ENCODE peak calls at places on chromosomes 5 and 9, in ten cellular contexts. C is fibroblast of the aortic adventitia, Q is GM20000, U is neural crest cell, K is NB4, L is B cell, J is BJ, O is upper lobe of left lung, V is AG09319, F is AG10803. X is an unnamed sample.
A peak's percentile ranks its signal among the peaks of the same experiment; 100 is the strongest.

GRCh38 chr5:32942225-32942989 is 231.3 kb downstream of the NPR3 start:
- DNase-seq in F (no peak), Q (peak; percentile 22), C (peak; percentile 9), O (no peak), J (no peak), K (peak; percentile 59), V (no peak), U (no peak), L (no peak), X (peak; percentile 26)

GRCh38 chr5:108762660-108763059 is 15.0 kb downstream of the FER start:
- DNase-seq in C (no peak), F (no peak), V (no peak), L (no peak), J (no peak), U (no peak), Q (no peak), K (no peak), O (no peak), X (no peak)

GRCh38 chr9:81798606-81799005 is 109.3 kb upstream of the TLE1 start:
- DNase-seq in U (no peak), F (no peak), L (no peak), J (no peak), Q (no peak), O (no peak), C (peak; percentile 63), K (no peak), V (no peak), X (no peak)

GRCh38 chr5:76341935-76342334 is 61.1 kb upstream of the IQGAP2 start:
- DNase-seq in V (no peak), L (no peak), F (no peak), J (no peak), C (no peak), K (peak; percentile 79), U (no peak), O (peak; percentile 29), Q (no peak), X (no peak)

GRCh38 chr9:95341262-95342011 is 23.9 kb upstream of the FANCC start:
- DNase-seq in Q (no peak), L (no peak), V (no peak), O (no peak), C (peak; percentile 49), F (peak; percentile 35), U (no peak), K (no peak), J (no peak), X (no peak)

GRCh38 chr9:111038336-111039202 is at the start of gene LPAR1:
- DNase-seq in L (no peak), K (no peak), V (no peak), J (no peak), U (peak; percentile 52), O (peak; percentile 27), Q (no peak), F (peak; percentile 62), C (peak; percentile 68), X (no peak)

GRCh38 chr5:116137544-116138378 is 52.9 kb downstream of the COMMD10 start:
- DNase-seq in Q (peak; percentile 25), K (peak; percentile 59), O (no peak), U (peak; percentile 2), C (peak; percentile 78), F (peak; percentile 56), L (no peak), V (peak; percentile 16), J (no peak), X (peak; percentile 16)

GRCh38 chr5:72108200-72109050 is 1.1 kb downstream of the MAP1B start:
- DNase-seq in K (peak; percentile 56), O (peak; percentile 30), U (peak; percentile 70), V (no peak), Q (peak; percentile 56), J (no peak), L (no peak), F (peak; percentile 60), C (peak; percentile 67), X (no peak)

GRCh38 chr9:118637681-118638080 is 731.6 kb downstream of the BRINP1 start:
- DNase-seq in J (no peak), F (no peak), K (no peak), L (no peak), C (no peak), O (no peak), V (no peak), Q (no peak), U (no peak), X (no peak)

GRCh38 chr9:118630079-118630478 is 739.2 kb downstream of the BRINP1 start:
- DNase-seq in V (no peak), K (no peak), C (no peak), J (no peak), U (no peak), L (no peak), Q (no peak), F (no peak), O (no peak), X (no peak)

GRCh38 chr9:118635416-118635815 is 733.8 kb downstream of the BRINP1 start:
- DNase-seq in C (no peak), O (no peak), K (no peak), U (no peak), F (peak; percentile 21), V (no peak), Q (no peak), J (no peak), L (no peak), X (no peak)

GRCh38 chr9:118630931-118631595 is 738.2 kb downstream of the BRINP1 start:
- DNase-seq in F (no peak), Q (no peak), J (no peak), V (no peak), C (no peak), U (no peak), K (no peak), O (no peak), L (no peak), X (no peak)

GRCh38 chr9:118631956-118632355 is 737.3 kb downstream of the BRINP1 start:
- DNase-seq in C (no peak), O (no peak), V (no peak), F (no peak), K (no peak), Q (no peak), U (no peak), L (no peak), J (no peak), X (no peak)
- TF ChIP-seq CTCF in C (no peak), O (no peak), V (no peak), F (no peak), K (no peak), Q (no peak), U (no peak), L (no peak), J (no peak), X (no peak)

GRCh38 chr5:158942217-158942616 is 157.5 kb downstream of the EBF1 start:
- DNase-seq in L (no peak), O (no peak), U (no peak), K (no peak), F (no peak), Q (no peak), J (no peak), C (no peak), V (no peak), X (no peak)

GRCh38 chr5:158947831-158948230 is 151.9 kb downstream of the EBF1 start:
- DNase-seq in U (no peak), O (no peak), C (peak; percentile 41), F (peak; percentile 39), Q (no peak), J (no peak), V (no peak), L (no peak), K (no peak), X (no peak)

GRCh38 chr5:158943057-158943456 is 156.7 kb downstream of the EBF1 start:
- DNase-seq in F (peak; percentile 84), O (no peak), K (no peak), L (no peak), J (peak; percentile 53), C (peak; percentile 91), V (peak; percentile 30), U (no peak), Q (peak; percentile 23), X (no peak)

GRCh38 chr5:158940977-158941376 is 158.7 kb downstream of the EBF1 start:
- DNase-seq in O (no peak), K (no peak), U (no peak), C (no peak), F (no peak), J (no peak), V (no peak), Q (no peak), L (no peak), X (no peak)

GRCh38 chr5:158943569-158943968 is 156.1 kb downstream of the EBF1 start:
- DNase-seq in C (no peak), U (no peak), O (no peak), L (no peak), J (no peak), Q (no peak), K (no peak), F (no peak), V (no peak), X (no peak)
- TF ChIP-seq CTCF in C (no peak), U (no peak), O (no peak), L (no peak), J (no peak), Q (no peak), K (no peak), F (no peak), V (no peak), X (no peak)

GRCh38 chr5:88683506-88684135 is 199.4 kb downstream of the MEF2C start:
- DNase-seq in O (no peak), F (no peak), K (peak; percentile 55), C (no peak), J (no peak), U (no peak), V (no peak), Q (no peak), L (no peak), X (no peak)
- TF ChIP-seq CTCF in O (no peak), F (no peak), K (peak; percentile 16), C (peak; percentile 4), J (no peak), U (peak; percentile 45), V (no peak), Q (no peak), L (peak; percentile 12), X (peak; percentile 34)

GRCh38 chr9:124309665-124310064 is 51.9 kb downstream of the NEK6 start:
- DNase-seq in F (peak; percentile 96), V (peak; percentile 68), C (peak; percentile 97), J (peak; percentile 95), L (no peak), O (no peak), U (no peak), K (no peak), Q (no peak), X (no peak)

GRCh38 chr9:124308606-124309310 is 51.0 kb downstream of the NEK6 start:
- DNase-seq in K (no peak), L (no peak), U (no peak), F (no peak), V (no peak), C (no peak), J (no peak), Q (no peak), O (no peak), X (no peak)

GRCh38 chr9:124313940-124314339 is 56.2 kb downstream of the NEK6 start:
- DNase-seq in Q (no peak), O (no peak), F (no peak), J (no peak), U (no peak), K (no peak), C (no peak), V (no peak), L (no peak), X (no peak)

GRCh38 chr9:124312290-124313265 is 54.8 kb downstream of the NEK6 start:
- DNase-seq in L (no peak), C (no peak), U (no peak), O (no peak), K (no peak), J (no peak), Q (no peak), F (no peak), V (no peak), X (no peak)

DNA sequence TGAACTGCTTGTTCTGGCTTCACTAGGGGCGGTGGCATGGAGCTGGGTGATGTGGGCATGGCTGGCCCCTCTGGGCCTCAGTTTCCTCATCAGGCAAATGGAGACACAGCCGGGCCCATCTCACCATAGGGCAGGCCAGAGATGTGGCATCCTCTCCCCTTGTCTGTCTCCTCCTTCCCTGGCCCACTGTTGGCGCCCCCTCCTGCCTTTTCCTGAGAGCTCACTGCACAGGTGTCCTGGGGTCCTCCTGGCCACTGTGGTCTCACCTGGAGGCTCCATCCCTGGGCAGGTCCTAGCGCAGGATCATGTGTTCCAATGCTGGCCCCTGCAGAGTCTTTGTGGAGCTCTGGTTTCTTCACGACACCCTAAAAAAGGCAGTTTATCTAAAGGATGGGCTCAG is 53.5 kb downstream of the NEK6 start:
- DNase-seq in F (no peak), V (no peak), L (no peak), U (no peak), K (no peak), C (no peak), O (no peak), J (no peak), Q (no peak), X (no peak)
- TF ChIP-seq CTCF in F (no peak), V (no peak), L (no peak), U (no peak), K (no peak), C (no peak), O (no peak), J (no peak), Q (no peak), X (peak; percentile 10)